ENCODE peak calls at places on chromosomes 7 and 10, in eight cellular contexts. T is sigmoid colon; L is CD8-positive, alpha-beta memory T cell; Z is small intestine; C is right cardiac atrium; P is suprapubic skin; B is stomach; Q is SJSA1. E is an unnamed sample.

GRCh38 chr7:48255046-48255445 is 83.8 kb downstream of the ABCA13 start:
- DNase-seq in C (no peak), L (no peak), B (no peak), P (no peak), Q (no peak), T (no peak), Z (no peak), E (no peak)

GRCh38 chr10:76779163-76779820 is 858.3 kb downstream of the KCNMA1 start:
- DNase-seq in T (no peak), P (no peak), C (no peak), L (no peak), Q (peak; percentile 75), B (no peak), Z (no peak), E (no peak)

GRCh38 chr10:9302142-9302746 is 1247.8 kb downstream of the GATA3 start:
- DNase-seq in L (no peak), P (no peak), C (no peak), T (no peak), Q (peak; percentile 24), B (no peak), Z (peak; percentile 50), E (peak; percentile 34)

GRCh38 chr10:17675638-17676037 is 31.7 kb downstream of the STAM start:
- DNase-seq in L (no peak), Q (no peak), P (no peak), Z (peak; percentile 44), C (no peak), T (no peak), B (no peak), E (no peak)

GRCh38 chr10:88314362-88314761 is 268.8 kb downstream of the RNLS start:
- DNase-seq in B (no peak), L (no peak), P (no peak), T (peak; percentile 68), C (no peak), Z (no peak), Q (no peak), E (no peak)

GRCh38 chr10:125093199-125093841 is 67.0 kb downstream of the CTBP2 start:
- DNase-seq in P (peak; percentile 82), T (peak; percentile 84), Q (peak; percentile 91), Z (no peak), C (peak; percentile 86), L (no peak), B (peak; percentile 32), E (no peak)

GRCh38 chr7:92765725-92766124 is 70.6 kb downstream of the CDK6 start:
- DNase-seq in Q (peak; percentile 75), Z (no peak), L (no peak), C (no peak), P (no peak), T (no peak), B (no peak), E (no peak)

GRCh38 chr7:17095001-17095574 is 203.4 kb upstream of the AHR start:
- DNase-seq in L (no peak), B (peak; percentile 51), C (peak; percentile 30), P (peak; percentile 75), Z (no peak), T (no peak), Q (no peak), E (no peak)

GRCh38 chr10:129521161-129522025 is 54.4 kb downstream of the MGMT start:
- DNase-seq in C (no peak), L (no peak), T (no peak), Z (no peak), Q (no peak), P (no peak), B (no peak), E (no peak)

GRCh38 chr10:110354322-110354766 is 49.6 kb upstream of the SMNDC1 start:
- DNase-seq in L (peak; percentile 64), C (peak; percentile 92), Z (peak; percentile 81), P (peak; percentile 85), B (peak; percentile 86), Q (peak; percentile 76), T (peak; percentile 81), E (peak; percentile 96)

GRCh38 chr10:1938317-1938716 is 201.0 kb upstream of the ADARB2 start:
- DNase-seq in P (no peak), Z (no peak), B (no peak), L (peak; percentile 43), C (no peak), Q (no peak), T (no peak), E (no peak)

GRCh38 chr7:133904766-133905165 is 222.4 kb upstream of the LRGUK start:
- DNase-seq in P (no peak), L (no peak), B (no peak), T (no peak), C (no peak), Q (no peak), Z (no peak), E (no peak)

GRCh38 chr7:27244488-27245123 is 2.0 kb downstream of the EVX1 start:
- DNase-seq in P (no peak), C (no peak), B (no peak), Z (no peak), L (no peak), Q (no peak), T (no peak), E (peak; percentile 55)

GRCh38 chr10:107616463-107617131 is 452.1 kb upstream of the SORCS1 start:
- DNase-seq in T (no peak), Z (no peak), B (no peak), C (no peak), L (no peak), P (no peak), Q (no peak), E (no peak)

GRCh38 chr7:100034871-100035510 is 14.6 kb upstream of the ZSCAN21 start:
- DNase-seq in P (no peak), Z (no peak), Q (peak; percentile 91), L (no peak), T (no peak), B (no peak), C (no peak), E (no peak)

GRCh38 chr7:105256621-105257283 is 132.0 kb downstream of the SRPK2 start:
- DNase-seq in C (no peak), L (no peak), Q (no peak), T (no peak), B (no peak), Z (no peak), P (no peak), E (no peak)

GRCh38 chr7:37822946-37823345 is 25.5 kb upstream of the NME8 start:
- DNase-seq in Z (no peak), C (no peak), Q (no peak), B (no peak), P (no peak), T (no peak), L (no peak), E (no peak)

GRCh38 chr7:165661-166369 is 26.6 kb upstream of the FAM20C start:
- DNase-seq in P (no peak), B (no peak), T (peak; percentile 47), Z (no peak), Q (no peak), C (no peak), L (no peak), E (no peak)
- H3K4me1 ChIP-seq in P (peaks cover 5% of the 10 kb centered on the region), B (peaks cover 26% of the 10 kb centered on the region), T (no peaks in the 10 kb centered on the region), Z (peaks cover 2% of the 10 kb centered on the region), Q (no peaks in the 10 kb centered on the region), C (no peaks in the 10 kb centered on the region), L (no peaks in the 10 kb centered on the region), E (peaks cover 12% of the 10 kb centered on the region)

GRCh38 chr10:132479024-132479602 is 58.5 kb upstream of the INPP5A start:
- DNase-seq in Z (no peak), L (no peak), T (no peak), B (no peak), C (no peak), P (peak; percentile 50), Q (no peak), E (no peak)
- H3K4me3 ChIP-seq in Z (no peak overlapping the region), L (no peak overlapping the region), T (no peak overlapping the region), B (no peak overlapping the region), C (no peak overlapping the region), P (no peak overlapping the region), Q (no peak overlapping the region), E (no peak overlapping the region)

GRCh38 chr10:25082276-25083204 is 66.1 kb downstream of the THNSL1 start:
- DNase-seq in L (no peak), Z (no peak), T (no peak), Q (no peak), C (no peak), P (no peak), B (no peak), E (no peak)
- H3K4me1 ChIP-seq in L (no peaks in the 10 kb centered on the region), Z (no peaks in the 10 kb centered on the region), T (peaks cover 18% of the 10 kb centered on the region), Q (peaks cover 11% of the 10 kb centered on the region), C (no peaks in the 10 kb centered on the region), P (peaks cover 10% of the 10 kb centered on the region), B (peaks cover 28% of the 10 kb centered on the region), E (peaks cover 15% of the 10 kb centered on the region)

GRCh38 chr7:151850484-151851159 is 26.3 kb downstream of the PRKAG2 start:
- DNase-seq in Z (no peak), Q (no peak), C (peak; percentile 40), T (no peak), L (no peak), P (peak; percentile 60), B (peak; percentile 46), E (peak; percentile 54)
- H3K4me3 ChIP-seq in Z (no peak overlapping the region), Q (no peak overlapping the region), C (no peak overlapping the region), T (no peak overlapping the region), L (no peak overlapping the region), P (no peak overlapping the region), B (no peak overlapping the region), E (no peak overlapping the region)

DNA sequence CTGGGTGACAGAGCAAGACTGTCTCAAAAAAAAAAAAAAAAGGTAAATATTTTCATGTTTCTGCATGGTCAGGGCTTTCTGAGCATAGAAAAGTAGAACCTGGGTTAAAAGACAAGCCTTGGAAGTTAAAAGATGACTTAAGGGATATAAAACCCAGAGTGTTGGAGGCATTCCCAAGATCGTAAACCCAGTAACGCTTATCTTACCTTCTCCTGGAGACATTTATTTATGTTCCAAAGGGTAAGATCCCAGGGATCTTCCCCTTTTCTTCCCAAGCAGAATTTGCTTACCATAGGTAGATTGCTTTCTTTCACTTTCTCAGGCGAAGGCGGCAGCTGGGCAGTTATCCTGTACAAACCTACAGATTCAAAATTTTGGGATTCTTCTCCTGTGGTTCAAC is 22.2 kb downstream of the SUGCT start:
- DNase-seq in P (no peak), C (no peak), Z (peak; percentile 93), L (no peak), Q (no peak), B (no peak), T (no peak), E (peak; percentile 75)
- H3K4me1 ChIP-seq in P (no peaks in the 10 kb centered on the region), C (no peaks in the 10 kb centered on the region), Z (no peaks in the 10 kb centered on the region), L (no peaks in the 10 kb centered on the region), Q (no peaks in the 10 kb centered on the region), B (no peaks in the 10 kb centered on the region), T (no peaks in the 10 kb centered on the region), E (peaks cover 6% of the 10 kb centered on the region)

GRCh38 chr10:90734415-90734814 is 123.4 kb downstream of the HTR7 start:
- DNase-seq in C (no peak), Z (no peak), B (no peak), T (no peak), P (no peak), L (no peak), Q (no peak), E (no peak)

DNA sequence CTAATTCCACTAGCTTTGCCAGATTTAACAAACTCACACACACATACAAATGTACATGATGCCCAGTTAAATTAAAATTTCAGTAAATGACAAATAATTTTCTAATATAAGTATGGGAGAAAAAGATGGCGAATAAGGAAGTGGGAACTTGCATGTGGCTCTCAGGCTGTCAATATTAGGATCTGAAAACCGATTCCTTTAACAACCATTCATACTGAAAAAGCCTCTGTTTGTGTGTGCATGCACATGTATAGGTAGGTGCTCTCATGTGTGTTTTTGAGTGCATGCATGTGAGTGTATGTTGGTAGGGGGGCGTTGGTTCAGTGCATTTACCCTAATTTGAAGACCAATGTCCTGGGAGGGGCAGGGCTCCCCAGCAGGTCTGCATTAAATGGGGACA is 125.3 kb downstream of the HTR7 start:
- DNase-seq in C (no peak), P (no peak), T (no peak), Q (no peak), B (no peak), Z (no peak), L (no peak), E (no peak)
- H3K4me3 ChIP-seq in C (no peak overlapping the region), P (no peak overlapping the region), T (no peak overlapping the region), Q (no peak overlapping the region), B (no peak overlapping the region), Z (no peak overlapping the region), L (no peak overlapping the region), E (no peak overlapping the region)

E was measured in mucosa of descending colon.